ENCODE peak calls at places on chromosomes 4 and X, in four cellular contexts. C, A, N and M are unnamed samples.

GRCh38 chr4:2256781-2257191 is 5.1 kb downstream of the MXD4 start:
- DNase-seq in C (no peak), A (no peak), N (peak), M (no peak)

GRCh38 chr4:37644962-37645361 is 41.2 kb downstream of the RELL1 start:
- DNase-seq in C (no peak), A (no peak), N (no peak), M (no peak)

GRCh38 chr4:180372671-180373070 is 1870.5 kb upstream of the TENM3 start:
- DNase-seq in C (no peak), A (no peak), N (no peak), M (no peak)

GRCh38 chr4:16609170-16609758 is 289.2 kb downstream of the LDB2 start:
- DNase-seq in C (peak), A (no peak), N (no peak), M (no peak)

GRCh38 chrX:18129694-18130093 is 91.0 kb downstream of the BEND2 start:
- DNase-seq in C (no peak), A (no peak), N (no peak), M (no peak)

GRCh38 chr4:80434238-80434637 is 98.7 kb downstream of the CFAP299 start:
- DNase-seq in C (no peak), A (no peak), N (no peak), M (no peak)

GRCh38 chrX:1751781-1752180 is 136.9 kb downstream of the ASMT start:
- DNase-seq in C (no peak), A (no peak), N (no peak), M (no peak)

GRCh38 chrX:73448379-73448778 is 1.5 kb downstream of the CDX4 start:
- DNase-seq in C (peak), A (no peak), N (peak), M (no peak)

GRCh38 chr4:2761035-2761923 is 5.1 kb upstream of the TNIP2 start:
- DNase-seq in C (peak), A (no peak), N (no peak), M (peak)

GRCh38 chrX:25858273-25858880 is 279.8 kb upstream of the MAGEB18 start:
- DNase-seq in C (no peak), A (no peak), N (no peak), M (no peak)

GRCh38 chr4:180333156-180333555 is 1910.0 kb upstream of the TENM3 start:
- DNase-seq in C (no peak), A (no peak), N (no peak), M (no peak)

GRCh38 chrX:21354725-21355124 is 19.5 kb upstream of the CNKSR2 start:
- DNase-seq in C (no peak), A (no peak), N (no peak), M (no peak)

GRCh38 chr4:175542787-175543186 is 269.3 kb downstream of the GPM6A start:
- DNase-seq in C (no peak), A (no peak), N (no peak), M (no peak)

GRCh38 chr4:101910786-101911373 is 120.3 kb downstream of the BANK1 start:
- DNase-seq in C (no peak), A (no peak), N (no peak), M (no peak)

GRCh38 chrX:132671229-132671641 is 182.4 kb upstream of the MBNL3 start:
- DNase-seq in C (peak), A (no peak), N (peak), M (peak)

GRCh38 chr4:168589154-168589553 is 92.3 kb downstream of the PALLD start:
- DNase-seq in C (no peak), A (no peak), N (no peak), M (peak)

GRCh38 chrX:148540114-148540513 is 39.7 kb downstream of the AFF2 start:
- DNase-seq in C (no peak), A (no peak), N (no peak), M (no peak)

GRCh38 chr4:25058796-25059195 is 28.1 kb upstream of the LGI2 start:
- DNase-seq in C (no peak), A (no peak), N (no peak), M (no peak)

GRCh38 chrX:16458208-16458607 is 191.8 kb upstream of the S100G start:
- DNase-seq in C (no peak), A (no peak), N (no peak), M (no peak)

GRCh38 chr4:131459430-131460101 is 1689.5 kb upstream of the PCDH10 start:
- DNase-seq in C (peak), A (no peak), N (no peak), M (peak)

GRCh38 chr4:139736661-139737060 is 71.0 kb downstream of the MGST2 start:
- DNase-seq in C (no peak), A (no peak), N (no peak), M (no peak)

GRCh38 chr4:23697001-23697528 is 192.8 kb downstream of the PPARGC1A start:
- DNase-seq in C (no peak), A (peak), N (no peak), M (no peak)

GRCh38 chr4:154877110-154877760 is 96.2 kb downstream of the RBM46 start:
- DNase-seq in C (no peak), A (no peak), N (no peak), M (no peak)

GRCh38 chr4:41160856-41161255 is 53.5 kb downstream of the APBB2 start:
- DNase-seq in C (no peak), A (no peak), N (no peak), M (peak)

GRCh38 chr4:53694666-53695065 is 103.4 kb upstream of the LNX1 start:
- DNase-seq in C (no peak), A (no peak), N (no peak), M (no peak)

GRCh38 chrX:150834695-150835094 is 63.8 kb downstream of the CD99L2 start:
- DNase-seq in C (no peak), A (no peak), N (no peak), M (no peak)

GRCh38 chrX:153638436-153639176 is 8.4 kb upstream of the DUSP9 start:
- DNase-seq in C (no peak), A (no peak), N (no peak), M (no peak)

GRCh38 chr4:109302366-109303140 is at the start of gene COL25A1:
- DNase-seq in C (peak), A (peak), N (peak), M (peak)

GRCh38 chrX:124476562-124476961 is 130.2 kb downstream of the SH2D1A start:
- DNase-seq in C (no peak), A (no peak), N (no peak), M (no peak)

GRCh38 chrX:97367149-97367548 is 483.4 kb downstream of the RPA4 start:
- DNase-seq in C (no peak), A (no peak), N (no peak), M (no peak)

GRCh38 chr4:151228196-151229119 is 48.5 kb upstream of the PRSS48 start:
- DNase-seq in C (no peak), A (no peak), N (no peak), M (no peak)

GRCh38 chrX:133908223-133908622 is 77.2 kb downstream of the GPC3 start:
- DNase-seq in C (no peak), A (no peak), N (no peak), M (no peak)
- H2BK12ac ChIP-seq in C (no peak), A (no peak), N (no peak), M (no peak)

GRCh38 chr4:100288811-100289529 is 98.7 kb upstream of the DDIT4L start:
- DNase-seq in C (no peak), A (no peak), N (no peak), M (peak)

GRCh38 chr4:100290585-100290984 is 100.3 kb upstream of the DDIT4L start:
- DNase-seq in C (no peak), A (no peak), N (no peak), M (no peak)

GRCh38 chr4:100289980-100290379 is 99.7 kb upstream of the DDIT4L start:
- DNase-seq in C (no peak), A (no peak), N (no peak), M (no peak)

GRCh38 chr4:100288167-100288566 is 97.9 kb upstream of the DDIT4L start:
- DNase-seq in C (no peak), A (no peak), N (no peak), M (peak)

GRCh38 chr4:100289530-100289888 is 99.2 kb upstream of the DDIT4L start:
- DNase-seq in C (no peak), A (no peak), N (no peak), M (no peak)
- H2BK5ac ChIP-seq in C (no peak), A (no peak), N (no peak), M (no peak)

GRCh38 chrX:47579537-47579936 is 2.7 kb upstream of the TIMP1 start:
- DNase-seq in C (no peak), A (no peak), N (no peak), M (peak)
- H2AK5ac ChIP-seq in C (no peak), A (no peak), N (no peak), M (no peak)

GRCh38 chrX:67564475-67564874 is 20.7 kb downstream of the AR start:
- DNase-seq in C (no peak), A (no peak), N (no peak), M (no peak)
- H2BK12ac ChIP-seq in C (no peak), A (no peak), N (no peak), M (no peak)